ENCODE peak calls at places on chromosomes 1 and 21, in four cellular contexts. Z is body of pancreas, I is cardiac muscle cell, C is tibial nerve. E is an unnamed sample. For H3K4me1, the result is how much of the 10 kb centered on the place peaks cover.

GRCh38 chr1:32881871-32882850 is 4.1 kb upstream of the HPCA start:
- DNase-seq in Z (no peak), I (no peak), C (no peak), E (no peak)

GRCh38 chr1:180488661-180489060 is 13.7 kb downstream of the ACBD6 start:
- DNase-seq in Z (no peak), I (no peak), C (no peak), E (no peak)

GRCh38 chr1:113654883-113655282 is 104.4 kb downstream of the PHTF1 start:
- DNase-seq in Z (no peak), I (no peak), C (no peak), E (no peak)

GRCh38 chr1:198656500-198656932 is 17.7 kb downstream of the PTPRC start:
- DNase-seq in Z (no peak), I (no peak), C (no peak), E (no peak)

GRCh38 chr1:27863552-27863943 is 8.8 kb upstream of the THEMIS2 start:
- DNase-seq in Z (no peak), I (no peak), C (no peak), E (no peak)

GRCh38 chr1:112544011-112544688 is 35.4 kb downstream of the WNT2B start:
- DNase-seq in Z (no peak), I (no peak), C (no peak), E (peak)

GRCh38 chr1:85579619-85580018 is 942 bp upstream of the CCN1 start:
- DNase-seq in Z (no peak), I (no peak), C (no peak), E (peak)

GRCh38 chr1:43592051-43592665 is 57.8 kb upstream of the KDM4A start:
- DNase-seq in Z (no peak), I (no peak), C (no peak), E (no peak)

GRCh38 chr1:198676253-198676652 is 37.4 kb downstream of the PTPRC start:
- DNase-seq in Z (no peak), I (peak), C (no peak), E (no peak)

GRCh38 chr1:222084996-222085395 is 343.1 kb upstream of the DUSP10 start:
- DNase-seq in Z (no peak), I (no peak), C (no peak), E (no peak)

GRCh38 chr1:113542221-113542701 is 151.9 kb downstream of the MAGI3 start:
- DNase-seq in Z (no peak), I (no peak), C (no peak), E (no peak)

GRCh38 chr1:19765623-19766022 is 34.1 kb downstream of the TMCO4 start:
- DNase-seq in Z (no peak), I (no peak), C (no peak), E (no peak)

GRCh38 chr1:170030212-170030611 is 44.3 kb downstream of the KIFAP3 start:
- DNase-seq in Z (no peak), I (no peak), C (no peak), E (no peak)

GRCh38 chr1:245143849-245144248 is 10.9 kb upstream of the KIF26B start:
- DNase-seq in Z (no peak), I (no peak), C (no peak), E (no peak)

GRCh38 chr1:12453400-12454343 is 164.3 kb downstream of the DHRS3 start:
- DNase-seq in Z (no peak), I (peak), C (no peak), E (no peak)

GRCh38 chr1:9143250-9143649 is 14.3 kb upstream of the GPR157 start:
- DNase-seq in Z (no peak), I (no peak), C (no peak), E (no peak)

GRCh38 chr1:89908993-89909436 is 85.9 kb upstream of the ZNF326 start:
- DNase-seq in Z (no peak), I (no peak), C (no peak), E (no peak)
- H3K4me1 ChIP-seq in Z (under half), I (under half), C (under half), E (under half)

GRCh38 chr1:92479587-92479986 is 7.1 kb downstream of the GFI1 start:
- DNase-seq in Z (no peak), I (no peak), C (no peak), E (no peak)
- H3K4me3 ChIP-seq in Z (no peak), I (no peak), C (no peak), E (no peak)

GRCh38 chr1:151944110-151944858 is 35.0 kb upstream of the THEM4 start:
- DNase-seq in Z (no peak), I (no peak), C (no peak), E (no peak)
- H3K4me1 ChIP-seq in Z (under half), I (under half), C (half or more), E (half or more)

GRCh38 chr1:167541013-167541412 is 12.5 kb downstream of the CREG1 start:
- DNase-seq in Z (no peak), I (no peak), C (no peak), E (no peak)

GRCh38 chr1:167542109-167543032 is 11.2 kb downstream of the CREG1 start:
- DNase-seq in Z (no peak), I (no peak), C (no peak), E (no peak)

GRCh38 chr1:167543566-167543965 is 10.0 kb downstream of the CREG1 start:
- DNase-seq in Z (no peak), I (no peak), C (no peak), E (no peak)

GRCh38 chr1:167544447-167544846 is 9.1 kb downstream of the CREG1 start:
- DNase-seq in Z (no peak), I (no peak), C (no peak), E (no peak)

GRCh38 chr1:167541610-167542009 is 12.0 kb downstream of the CREG1 start:
- DNase-seq in Z (no peak), I (no peak), C (no peak), E (no peak)
- H3K4me3 ChIP-seq in Z (no peak), I (no peak), C (no peak), E (no peak)

DNA sequence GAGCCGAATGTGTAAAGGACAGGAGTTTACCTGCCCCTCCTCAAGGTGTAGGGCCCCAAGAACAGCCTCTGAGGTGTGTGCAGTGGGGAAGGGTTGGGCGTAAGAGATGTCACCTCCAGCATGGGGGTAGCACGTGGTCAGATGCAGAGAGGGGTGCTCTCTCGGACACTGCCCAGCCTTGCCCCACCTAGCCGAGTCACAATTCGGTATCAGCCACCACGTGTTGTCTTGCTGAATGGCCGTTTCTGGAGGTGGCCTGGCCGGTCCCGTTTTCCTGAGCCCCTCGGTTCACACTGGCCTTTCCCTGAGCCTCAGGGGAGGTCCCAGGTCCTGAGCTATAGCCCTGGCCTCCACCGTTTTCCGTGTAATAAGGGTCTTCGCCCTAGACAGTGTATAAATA is 23.4 kb downstream of the CD34 start:
- DNase-seq in Z (no peak), I (no peak), C (no peak), E (no peak)
- H3K4me1 ChIP-seq in Z (under half), I (under half), C (half or more), E (under half)

DNA sequence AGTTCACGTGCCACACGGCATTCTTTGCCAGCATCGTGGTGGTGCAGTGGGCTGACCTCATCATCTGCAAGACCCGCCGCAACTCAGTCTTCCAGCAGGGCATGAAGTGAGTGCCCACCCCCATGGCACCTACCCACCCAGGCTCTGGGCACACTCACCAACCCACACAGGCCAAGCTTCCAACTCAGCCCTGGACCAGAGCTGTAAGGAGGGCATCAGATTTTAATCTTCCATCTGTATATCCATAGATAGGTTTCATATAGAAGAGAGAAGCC is 14.5 kb upstream of the ATP1A4 start:
- DNase-seq in Z (no peak), I (no peak), C (no peak), E (no peak)
- H3K4me3 ChIP-seq in Z (no peak), I (no peak), C (no peak), E (no peak)

DNA sequence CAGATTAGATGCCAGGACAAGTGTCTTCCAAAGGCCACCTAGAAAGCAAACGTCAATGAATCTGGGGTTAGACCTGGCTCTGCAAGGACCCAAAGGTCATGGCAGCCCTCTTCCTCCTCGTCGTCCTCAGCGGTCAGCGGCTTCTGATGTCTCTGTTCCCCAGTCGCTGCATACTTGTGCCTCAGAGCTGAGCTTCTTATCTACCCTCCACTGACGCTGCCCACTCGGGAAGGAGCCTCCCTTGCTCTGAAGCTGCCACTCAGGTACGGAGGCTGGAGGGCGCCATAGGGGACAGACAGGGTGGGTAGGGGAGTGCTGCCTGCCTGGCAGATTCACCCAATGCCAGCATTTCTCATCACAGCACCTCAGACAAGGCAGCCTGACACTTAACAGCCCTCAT is 11.4 kb upstream of the UMODL1 start:
- DNase-seq in Z (no peak), I (no peak), C (no peak), E (no peak)
- H3K4me1 ChIP-seq in Z (under half), I (under half), C (under half), E (under half)

GRCh38 chr1:30789388-30790255 is 32.0 kb upstream of the LAPTM5 start:
- DNase-seq in Z (no peak), I (no peak), C (no peak), E (no peak)
- H3K4me3 ChIP-seq in Z (no peak), I (no peak), C (no peak), E (no peak)

E was measured in Panc1.